ENCODE peak calls at places on chromosomes 5 and 9, in five cellular contexts. V, H, M, I and S are unnamed samples.
A peak's percentile ranks its signal among the peaks of the same experiment; 100 is the strongest.

GRCh38 chr9:79574716-79575242 is 3.0 kb downstream of the TLE4 start:
- DNase-seq in I (no peak), V (no peak), M (no peak), H (no peak), S (no peak)

GRCh38 chr5:128040927-128041326 is 42.6 kb upstream of the SLC12A2 start:
- DNase-seq in I (no peak), M (no peak), H (no peak), V (no peak), S (no peak)

GRCh38 chr5:72248352-72249032 is 71.5 kb downstream of the MRPS27 start:
- DNase-seq in M (no peak), I (peak; percentile 57), H (no peak), V (peak; percentile 50), S (no peak)

GRCh38 chr5:145178667-145179523 is 656.2 kb downstream of the PRELID2 start:
- DNase-seq in I (no peak), V (no peak), M (no peak), H (no peak), S (no peak)

GRCh38 chr5:112070022-112070421 is 313.0 kb upstream of the NREP start:
- DNase-seq in M (no peak), V (no peak), I (no peak), H (no peak), S (no peak)

GRCh38 chr5:7478459-7478858 is 82.5 kb downstream of the ADCY2 start:
- DNase-seq in V (no peak), M (no peak), I (no peak), H (no peak), S (no peak)

GRCh38 chr5:29715167-29715566 is 1478.3 kb upstream of the CDH6 start:
- DNase-seq in H (no peak), V (no peak), M (no peak), I (no peak), S (no peak)

GRCh38 chr5:158135682-158136176 is 276.8 kb upstream of the CLINT1 start:
- DNase-seq in M (no peak), V (no peak), I (no peak), H (no peak), S (no peak)

GRCh38 chr9:92983984-92984589 is 36.8 kb downstream of the FGD3 start:
- DNase-seq in H (peak; percentile 28), I (no peak), M (no peak), V (no peak), S (no peak)

GRCh38 chr9:93827545-93828330 is 127.4 kb downstream of the BARX1 start:
- DNase-seq in V (peak; percentile 57), H (peak; percentile 43), M (no peak), I (peak; percentile 35), S (no peak)

GRCh38 chr9:86732514-86732913 is 214.8 kb downstream of the GAS1 start:
- DNase-seq in I (no peak), M (no peak), H (no peak), V (no peak), S (no peak)

GRCh38 chr9:112747094-112747493 is 3.5 kb upstream of the SNX30 start:
- DNase-seq in M (no peak), V (no peak), I (no peak), H (no peak), S (no peak)

GRCh38 chr5:4022991-4023390 is 427.4 kb downstream of the IRX1 start:
- DNase-seq in M (no peak), H (no peak), I (no peak), V (no peak), S (no peak)
- H3K9me3 ChIP-seq in M (no peaks in the 10 kb centered on the region), H (no peaks in the 10 kb centered on the region), I (no peaks in the 10 kb centered on the region), V (no peaks in the 10 kb centered on the region), S (no peaks in the 10 kb centered on the region)

GRCh38 chr5:88860501-88860900 is 22.5 kb downstream of the MEF2C start:
- DNase-seq in M (no peak), I (no peak), H (no peak), V (no peak), S (no peak)

GRCh38 chr5:88863523-88863922 is 19.5 kb downstream of the MEF2C start:
- DNase-seq in H (no peak), V (no peak), I (no peak), M (no peak), S (no peak)

GRCh38 chr5:88862547-88863175 is 20.3 kb downstream of the MEF2C start:
- DNase-seq in I (no peak), H (no peak), V (no peak), M (no peak), S (no peak)

GRCh38 chr5:88858392-88858791 is 24.6 kb downstream of the MEF2C start:
- DNase-seq in I (no peak), H (no peak), M (no peak), V (no peak), S (no peak)

GRCh38 chr5:88861213-88861612 is 21.8 kb downstream of the MEF2C start:
- DNase-seq in H (no peak), M (no peak), I (no peak), V (no peak), S (no peak)
- H3K9me3 ChIP-seq in H (peaks cover 2% of the 10 kb centered on the region), M (no peaks in the 10 kb centered on the region), I (no peaks in the 10 kb centered on the region), V (no peaks in the 10 kb centered on the region), S (no peaks in the 10 kb centered on the region)

GRCh38 chr9:82011133-82011532 is 22.6 kb downstream of the SPATA31D1 start:
- DNase-seq in I (no peak), V (no peak), M (no peak), H (no peak), S (no peak)
- H3K9me3 ChIP-seq in I (no peaks in the 10 kb centered on the region), V (no peaks in the 10 kb centered on the region), M (no peaks in the 10 kb centered on the region), H (no peaks in the 10 kb centered on the region), S (no peaks in the 10 kb centered on the region)

GRCh38 chr9:972512-973294 is 3.8 kb upstream of the DMRT3 start:
- DNase-seq in H (no peak), V (no peak), I (no peak), M (no peak), S (no peak)

GRCh38 chr9:969310-969692 is 7.2 kb upstream of the DMRT3 start:
- DNase-seq in M (no peak), V (no peak), I (no peak), H (no peak), S (no peak)

GRCh38 chr9:971901-972511 is 4.4 kb upstream of the DMRT3 start:
- DNase-seq in V (no peak), H (no peak), I (peak; percentile 47), M (no peak), S (no peak)

GRCh38 chr9:969693-970309 is 6.7 kb upstream of the DMRT3 start:
- DNase-seq in V (no peak), H (no peak), I (no peak), M (no peak), S (no peak)

DNA sequence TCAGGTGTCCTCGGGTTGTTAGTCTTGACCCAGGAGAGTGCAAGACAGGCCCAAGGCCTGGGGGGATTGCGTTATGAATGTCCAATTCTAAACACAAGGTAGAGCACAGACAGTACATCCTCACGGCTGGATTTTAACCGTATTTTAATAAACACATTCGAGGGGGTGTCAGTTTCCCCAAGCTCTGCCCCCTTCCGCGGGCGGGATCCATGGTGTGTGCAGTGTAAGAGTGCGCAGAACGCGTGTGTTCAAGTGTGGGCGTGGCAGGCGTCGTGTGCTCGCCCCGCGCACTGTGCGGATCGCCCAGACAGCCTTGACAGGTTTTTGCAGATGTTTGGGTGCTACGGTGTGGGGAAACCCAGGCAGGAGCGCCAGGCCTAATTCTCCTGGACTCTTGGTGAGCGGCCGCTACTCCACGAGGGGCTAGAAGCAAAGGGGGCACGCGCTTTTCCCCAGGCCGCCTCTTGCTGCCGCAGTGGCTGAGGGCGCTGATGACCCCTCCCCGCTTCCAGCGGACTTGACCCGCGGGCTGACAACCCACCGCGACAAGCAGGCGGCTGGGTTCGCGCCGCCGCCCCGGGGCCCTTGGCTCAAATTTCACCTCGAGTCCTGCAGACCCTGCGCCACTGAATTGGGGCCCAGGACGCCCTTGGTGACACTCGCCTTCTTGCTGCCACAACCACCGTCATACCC is 6.0 kb upstream of the DMRT3 start:
- DNase-seq in V (no peak), M (no peak), H (no peak), I (no peak), S (no peak)
- H3K9me3 ChIP-seq in V (no peaks in the 10 kb centered on the region), M (no peaks in the 10 kb centered on the region), H (no peaks in the 10 kb centered on the region), I (no peaks in the 10 kb centered on the region), S (peaks cover 2% of the 10 kb centered on the region)

GRCh38 chr5:141403387-141403786 is 809 bp downstream of the PCDHGA9 start:
- DNase-seq in H (no peak), M (no peak), I (no peak), V (no peak), S (no peak)
- H3K9me3 ChIP-seq in H (peaks cover 19% of the 10 kb centered on the region), M (peaks cover 4% of the 10 kb centered on the region), I (no peaks in the 10 kb centered on the region), V (no peaks in the 10 kb centered on the region), S (peaks cover 4% of the 10 kb centered on the region)

DNA sequence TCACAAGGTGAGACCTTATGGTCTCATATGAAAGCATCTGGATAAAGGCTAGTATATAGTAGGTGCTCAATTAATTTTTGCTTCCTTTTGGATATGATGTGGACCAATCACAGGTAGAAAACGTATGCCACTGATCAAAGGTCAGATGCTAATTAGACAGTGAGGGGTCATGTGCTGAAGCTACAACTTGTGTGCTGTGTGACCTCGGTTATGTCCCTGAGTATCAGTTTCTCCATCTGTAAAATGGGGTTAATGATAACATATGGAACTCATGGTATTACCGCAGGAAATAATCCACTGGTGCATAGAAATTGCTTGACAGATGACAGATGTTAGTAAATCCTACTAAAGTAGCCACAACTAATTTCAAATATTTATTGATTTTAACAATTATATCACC is 62.0 kb downstream of the PTPN3 start:
- DNase-seq in H (no peak), M (no peak), V (no peak), I (no peak), S (no peak)
- H3K9me3 ChIP-seq in H (no peaks in the 10 kb centered on the region), M (no peaks in the 10 kb centered on the region), V (no peaks in the 10 kb centered on the region), I (no peaks in the 10 kb centered on the region), S (no peaks in the 10 kb centered on the region)